ENCODE peak calls at places on chromosomes 3 and 15, in eight cellular contexts. H is SK-N-SH, R is HepG2, Q is GM23338, T is Panc1, A is SK-N-MC, J is endothelial cell of umbilical vein, X is breast epithelium. B is an unnamed sample.

GRCh38 chr3:155080692-155081091 is 573 bp downstream of the MME start:
- DNase-seq in H (no peak), R (no peak), Q (peak), T (no peak), A (no peak), J (peak), X (no peak), B (no peak)

GRCh38 chr15:90957105-90957790 is 2.6 kb downstream of the RCCD1 start:
- DNase-seq in H (peak), R (no peak), Q (peak), T (no peak), A (no peak), J (peak), X (no peak), B (no peak)

GRCh38 chr3:108099679-108100428 is 9.0 kb upstream of the CD47 start:
- DNase-seq in H (no peak), R (no peak), Q (no peak), T (no peak), A (no peak), J (no peak), X (no peak), B (no peak)

GRCh38 chr15:88649286-88649733 is 10.5 kb downstream of the ISG20 start:
- DNase-seq in H (peak), R (peak), Q (no peak), T (no peak), A (no peak), J (peak), X (peak), B (peak)

GRCh38 chr3:25297667-25298585 is 130.1 kb upstream of the RARB start:
- DNase-seq in H (no peak), R (no peak), Q (peak), T (no peak), A (no peak), J (peak), X (no peak), B (no peak)

GRCh38 chr3:74845086-74845485 is 230.6 kb upstream of the CNTN3 start:
- DNase-seq in H (no peak), R (no peak), Q (no peak), T (no peak), A (no peak), J (no peak), X (no peak), B (no peak)

GRCh38 chr15:79617071-79617470 is 184.9 kb downstream of the MINAR1 start:
- DNase-seq in H (no peak), R (no peak), Q (no peak), T (no peak), A (no peak), J (no peak), X (no peak), B (no peak)

GRCh38 chr3:64945171-64945684 is 257.4 kb upstream of the ADAMTS9 start:
- DNase-seq in H (no peak), R (no peak), Q (peak), T (no peak), A (no peak), J (peak), X (no peak), B (no peak)

GRCh38 chr3:130933801-130934345 is 40.0 kb downstream of the ATP2C1 start:
- DNase-seq in H (no peak), R (no peak), Q (no peak), T (no peak), A (no peak), J (no peak), X (no peak), B (no peak)

GRCh38 chr3:38454179-38454883 is 641 bp downstream of the ACVR2B start:
- DNase-seq in H (peak), R (no peak), Q (peak), T (no peak), A (no peak), J (peak), X (peak), B (peak)

GRCh38 chr15:69380100-69380725 is 33.9 kb upstream of the KIF23 start:
- DNase-seq in H (no peak), R (peak), Q (peak), T (no peak), A (no peak), J (no peak), X (no peak), B (no peak)

GRCh38 chr15:64023215-64023614 is 23.1 kb downstream of the DAPK2 start:
- DNase-seq in H (no peak), R (no peak), Q (no peak), T (no peak), A (no peak), J (no peak), X (no peak), B (peak)

GRCh38 chr3:58528629-58529028 is 8.4 kb downstream of the ACOX2 start:
- DNase-seq in H (peak), R (no peak), Q (no peak), T (no peak), A (no peak), J (peak), X (peak), B (peak)

GRCh38 chr3:188979669-188980311 is 192.0 kb upstream of the TPRG1 start:
- DNase-seq in H (no peak), R (no peak), Q (peak), T (no peak), A (no peak), J (no peak), X (no peak), B (no peak)

GRCh38 chr3:140251678-140252077 is 316.7 kb downstream of the CLSTN2 start:
- DNase-seq in H (no peak), R (no peak), Q (peak), T (no peak), A (no peak), J (no peak), X (no peak), B (no peak)

GRCh38 chr3:11900844-11901243 is 54.2 kb upstream of the TAMM41 start:
- DNase-seq in H (no peak), R (no peak), Q (no peak), T (no peak), A (no peak), J (no peak), X (no peak), B (no peak)

GRCh38 chr15:65189102-65189740 is 4.1 kb upstream of the CLPX start:
- DNase-seq in H (peak), R (peak), Q (peak), T (peak), A (peak), J (peak), X (no peak), B (no peak)

GRCh38 chr15:51092480-51092879 is 2.2 kb downstream of the TNFAIP8L3 start:
- DNase-seq in H (no peak), R (no peak), Q (no peak), T (no peak), A (no peak), J (no peak), X (no peak), B (no peak)

GRCh38 chr3:69309810-69310209 is 76.1 kb downstream of the FRMD4B start:
- DNase-seq in H (peak), R (peak), Q (peak), T (no peak), A (no peak), J (no peak), X (no peak), B (no peak)

GRCh38 chr3:31847760-31848159 is 133.3 kb downstream of the OSBPL10 start:
- DNase-seq in H (no peak), R (no peak), Q (no peak), T (no peak), A (no peak), J (no peak), X (no peak), B (no peak)

GRCh38 chr3:194091141-194091540 is 44.8 kb upstream of the HES1 start:
- DNase-seq in H (no peak), R (no peak), Q (no peak), T (no peak), A (no peak), J (no peak), X (no peak), B (no peak)

GRCh38 chr3:16906679-16907078 is 21.9 kb downstream of the PLCL2 start:
- DNase-seq in H (no peak), R (no peak), Q (no peak), T (no peak), A (no peak), J (peak), X (no peak), B (peak)

GRCh38 chr15:69806287-69806915 is 291.3 kb downstream of the TLE3 start:
- DNase-seq in H (no peak), R (no peak), Q (no peak), T (no peak), A (no peak), J (no peak), X (no peak), B (no peak)

GRCh38 chr15:93024716-93025624 is 64.0 kb downstream of the RGMA start:
- DNase-seq in H (no peak), R (no peak), Q (no peak), T (no peak), A (no peak), J (no peak), X (no peak), B (no peak)

GRCh38 chr3:3447671-3448070 is 268.2 kb upstream of the CRBN start:
- DNase-seq in H (no peak), R (no peak), Q (no peak), T (no peak), A (no peak), J (no peak), X (no peak), B (no peak)

GRCh38 chr15:79065744-79066376 is 24.7 kb downstream of the RASGRF1 start:
- DNase-seq in H (no peak), R (no peak), Q (peak), T (no peak), A (no peak), J (no peak), X (no peak), B (no peak)

GRCh38 chr3:53162672-53163458 is 1.9 kb downstream of the PRKCD start:
- DNase-seq in H (no peak), R (no peak), Q (no peak), T (no peak), A (no peak), J (no peak), X (no peak), B (peak)

GRCh38 chr3:10354373-10355015 is 33.6 kb upstream of the SEC13 start:
- DNase-seq in H (peak), R (no peak), Q (no peak), T (no peak), A (no peak), J (no peak), X (no peak), B (no peak)

GRCh38 chr15:92818658-92819311 is 81.3 kb upstream of the CHD2 start:
- DNase-seq in H (no peak), R (no peak), Q (no peak), T (no peak), A (no peak), J (no peak), X (no peak), B (no peak)

GRCh38 chr3:123374016-123374415 is 74.9 kb downstream of the ADCY5 start:
- DNase-seq in H (no peak), R (no peak), Q (no peak), T (no peak), A (no peak), J (no peak), X (no peak), B (no peak)

GRCh38 chr15:75156306-75157215 is 45.1 kb upstream of the C15orf39 start:
- DNase-seq in H (no peak), R (no peak), Q (peak), T (no peak), A (no peak), J (no peak), X (no peak), B (no peak)

GRCh38 chr3:73280751-73281150 is 219.3 kb downstream of the EBLN2 start:
- DNase-seq in H (no peak), R (no peak), Q (no peak), T (no peak), A (no peak), J (no peak), X (no peak), B (no peak)

GRCh38 chr15:84747423-84748273 is 744 bp upstream of the ZNF592 start:
- DNase-seq in H (no peak), R (peak), Q (peak), T (no peak), A (peak), J (peak), X (peak), B (peak)

GRCh38 chr3:7144696-7145308 is 283.9 kb downstream of the GRM7 start:
- DNase-seq in H (peak), R (peak), Q (peak), T (peak), A (no peak), J (peak), X (no peak), B (no peak)

GRCh38 chr15:52780172-52780980 is 9.8 kb downstream of the ONECUT1 start:
- DNase-seq in H (peak), R (peak), Q (peak), T (peak), A (peak), J (peak), X (no peak), B (peak)

GRCh38 chr15:66098019-66098363 is 155.6 kb downstream of the MEGF11 start:
- DNase-seq in H (no peak), R (no peak), Q (no peak), T (no peak), A (no peak), J (no peak), X (no peak), B (no peak)

GRCh38 chr3:136994772-136995516 is 37.2 kb downstream of the IL20RB start:
- DNase-seq in H (peak), R (no peak), Q (no peak), T (no peak), A (peak), J (peak), X (peak), B (peak)

GRCh38 chr15:42582569-42583235 is 7.3 kb downstream of the STARD9 start:
- DNase-seq in H (peak), R (no peak), Q (no peak), T (no peak), A (no peak), J (no peak), X (no peak), B (no peak)

GRCh38 chr15:42584031-42584765 is 8.8 kb downstream of the STARD9 start:
- DNase-seq in H (no peak), R (peak), Q (peak), T (no peak), A (no peak), J (peak), X (no peak), B (no peak)

GRCh38 chr15:42577514-42578031 is 2.2 kb downstream of the STARD9 start:
- DNase-seq in H (no peak), R (no peak), Q (no peak), T (no peak), A (no peak), J (no peak), X (no peak), B (no peak)

GRCh38 chr15:42578984-42579537 is 3.7 kb downstream of the STARD9 start:
- DNase-seq in H (no peak), R (no peak), Q (no peak), T (no peak), A (no peak), J (no peak), X (no peak), B (no peak)

GRCh38 chr15:42581272-42581730 is 5.9 kb downstream of the STARD9 start:
- DNase-seq in H (peak), R (peak), Q (peak), T (no peak), A (no peak), J (peak), X (peak), B (peak)
- TF ChIP-seq POLR2AphosphoS5 in H (peak), R (no peak), Q (peak), T (peak), A (no peak), J (peak), X (no peak), B (peak)

DNA sequence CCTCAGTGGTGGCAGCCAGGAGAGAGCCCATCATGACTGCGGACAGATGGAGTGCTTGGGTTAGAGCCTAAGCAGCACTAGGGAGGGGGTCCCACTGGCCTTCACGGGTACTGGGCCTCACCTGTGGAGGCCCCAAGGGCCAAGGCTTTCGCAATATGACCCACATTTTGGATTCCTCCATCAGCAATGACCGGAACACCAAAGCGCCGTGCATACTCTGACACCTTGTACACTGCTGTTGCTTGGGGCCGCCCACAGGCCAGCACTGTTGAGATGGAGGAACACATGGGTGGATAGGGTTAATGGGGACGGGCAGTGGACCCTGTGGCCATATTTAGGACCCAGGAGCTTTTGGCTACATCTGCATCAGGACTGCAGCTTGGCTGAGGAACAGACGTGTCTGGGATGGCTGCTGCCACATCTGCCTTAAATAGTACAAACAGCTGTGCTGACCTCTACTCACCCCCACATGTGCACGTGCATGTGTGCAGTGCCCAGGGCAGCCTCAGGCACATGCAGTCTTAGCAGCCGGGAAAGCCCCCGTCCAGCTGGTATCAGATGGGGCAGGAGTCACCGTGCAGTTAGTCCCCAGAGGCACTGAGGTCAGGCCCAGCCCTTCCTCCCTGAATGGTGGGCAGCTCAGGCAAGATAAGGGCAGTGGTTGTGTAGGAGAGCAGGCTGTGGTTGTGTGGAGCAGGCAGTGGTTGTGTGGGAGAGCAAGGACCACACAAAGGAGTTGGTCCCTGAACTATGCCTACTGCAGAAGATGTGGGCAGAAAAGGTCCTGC is 3.3 kb downstream of the NDUFAF3 start:
- DNase-seq in H (peak), R (no peak), Q (no peak), T (no peak), A (no peak), J (no peak), X (no peak), B (no peak)
- TF ChIP-seq POLR2AphosphoS5 in H (peak), R (peak), Q (no peak), T (no peak), A (peak), J (no peak), X (no peak), B (no peak)

GRCh38 chr3:43019168-43019765 is 40.2 kb downstream of the GASK1A start:
- DNase-seq in H (no peak), R (no peak), Q (no peak), T (no peak), A (no peak), J (no peak), X (no peak), B (no peak)
- TF ChIP-seq POLR2AphosphoS5 in H (no peak), R (no peak), Q (no peak), T (no peak), A (no peak), J (no peak), X (no peak), B (no peak)

GRCh38 chr15:39589193-39589814 is 8.4 kb downstream of the THBS1 start:
- DNase-seq in H (no peak), R (no peak), Q (no peak), T (no peak), A (no peak), J (no peak), X (no peak), B (no peak)
- TF ChIP-seq POLR2AphosphoS5 in H (no peak), R (no peak), Q (no peak), T (no peak), A (no peak), J (no peak), X (no peak), B (no peak)

GRCh38 chr3:142850395-142851023 is 38.4 kb downstream of the PCOLCE2 start:
- DNase-seq in H (no peak), R (peak), Q (no peak), T (peak), A (peak), J (peak), X (no peak), B (no peak)
- TF ChIP-seq POLR2AphosphoS5 in H (peak), R (no peak), Q (no peak), T (no peak), A (peak), J (no peak), X (no peak), B (no peak)

GRCh38 chr15:33099213-33099612 is 95.3 kb downstream of the FMN1 start:
- DNase-seq in H (no peak), R (no peak), Q (no peak), T (no peak), A (no peak), J (no peak), X (no peak), B (no peak)
- TF ChIP-seq POLR2AphosphoS5 in H (no peak), R (no peak), Q (no peak), T (no peak), A (no peak), J (no peak), X (no peak), B (no peak)

GRCh38 chr3:128426128-128426921 is 40.4 kb downstream of the DNAJB8 start:
- DNase-seq in H (peak), R (peak), Q (peak), T (no peak), A (no peak), J (peak), X (no peak), B (peak)
- TF ChIP-seq POLR2AphosphoS5 in H (no peak), R (no peak), Q (no peak), T (no peak), A (no peak), J (peak), X (no peak), B (no peak)

GRCh38 chr3:4720316-4721075 is 227.3 kb downstream of the ITPR1 start:
- DNase-seq in H (no peak), R (peak), Q (peak), T (no peak), A (no peak), J (peak), X (peak), B (peak)
- TF ChIP-seq POLR2AphosphoS5 in H (no peak), R (no peak), Q (no peak), T (no peak), A (no peak), J (no peak), X (peak), B (peak)

B was measured in transverse colon.